ENCODE peak calls at places on chromosomes 12 and 14, in nine cellular contexts. T is mammary epithelial cell; K is esophagus squamous epithelium; J is uterus; Y is neural progenitor cell; O is IMR-90; S is stomach; G is OCI-LY7; M is CD4-positive, alpha-beta T cell. P is an unnamed sample.

GRCh38 chr14:55000381-55000780 is 26.5 kb downstream of the WDHD1 start:
- DNase-seq in J (no peak), M (no peak), K (no peak), S (no peak), Y (no peak), G (no peak), O (peak), T (no peak), P (no peak)

GRCh38 chr14:101475468-101476257 is 85.6 kb upstream of the DIO3 start:
- DNase-seq in M (no peak), Y (no peak), K (no peak), S (peak), T (peak), O (peak), J (peak), G (no peak), P (peak)

GRCh38 chr12:108861878-108862587 is 4.7 kb upstream of the SSH1 start:
- DNase-seq in M (no peak), S (no peak), G (peak), K (no peak), T (no peak), J (no peak), O (no peak), Y (no peak), P (no peak)

GRCh38 chr12:89968151-89968699 is 259.6 kb upstream of the ATP2B1 start:
- DNase-seq in J (no peak), K (no peak), Y (no peak), G (no peak), T (no peak), M (no peak), S (no peak), O (no peak), P (no peak)

GRCh38 chr12:73902270-73902669 is 635.4 kb upstream of the ATXN7L3B start:
- DNase-seq in Y (no peak), T (no peak), S (no peak), O (no peak), M (no peak), J (no peak), K (no peak), G (no peak), P (no peak)

GRCh38 chr12:89901319-89901718 is 192.7 kb upstream of the ATP2B1 start:
- DNase-seq in M (no peak), Y (peak), T (no peak), G (no peak), K (no peak), S (no peak), J (no peak), O (no peak), P (no peak)

GRCh38 chr12:97131220-97131981 is 224.3 kb downstream of the NEDD1 start:
- DNase-seq in O (no peak), K (no peak), S (no peak), M (no peak), T (no peak), Y (peak), G (no peak), J (no peak), P (no peak)

GRCh38 chr14:52863339-52863700 is 71.9 kb upstream of the GNPNAT1 start:
- DNase-seq in J (no peak), M (no peak), Y (no peak), O (peak), K (no peak), S (no peak), T (no peak), G (no peak), P (no peak)

GRCh38 chr14:76053576-76054369 is 68.2 kb downstream of the IFT43 start:
- DNase-seq in O (no peak), Y (no peak), G (no peak), T (no peak), S (no peak), J (no peak), K (no peak), M (no peak), P (no peak)

GRCh38 chr12:69240625-69240984 is 1.2 kb downstream of the CPSF6 start:
- DNase-seq in K (no peak), Y (peak), M (no peak), J (no peak), S (no peak), O (peak), G (peak), T (peak), P (no peak)

GRCh38 chr14:52111583-52111982 is 42.7 kb upstream of the NID2 start:
- DNase-seq in Y (no peak), T (peak), O (peak), G (no peak), K (no peak), J (no peak), S (no peak), M (no peak), P (no peak)

GRCh38 chr12:85029456-85029855 is 6.6 kb downstream of the TSPAN19 start:
- DNase-seq in T (peak), J (no peak), M (no peak), K (no peak), S (no peak), G (peak), O (peak), Y (peak), P (no peak)

GRCh38 chr14:75675265-75675960 is 14.4 kb downstream of the TTLL5 start:
- DNase-seq in G (peak), S (no peak), O (no peak), Y (peak), K (no peak), J (no peak), M (no peak), T (peak), P (no peak)

GRCh38 chr12:78759387-78759786 is 105.2 kb upstream of the SYT1 start:
- DNase-seq in Y (no peak), S (no peak), J (no peak), G (no peak), T (peak), O (peak), M (no peak), K (no peak), P (no peak)

GRCh38 chr12:48183091-48183875 is at the start of gene CCDC184:
- DNase-seq in O (peak), J (peak), Y (peak), G (peak), T (peak), S (peak), M (peak), K (no peak), P (peak)

GRCh38 chr12:11706509-11707331 is 57.2 kb downstream of the ETV6 start:
- DNase-seq in K (no peak), T (no peak), Y (no peak), O (peak), S (no peak), G (no peak), J (no peak), M (no peak), P (peak)

GRCh38 chr12:107600596-107601144 is 84.9 kb upstream of the PWP1 start:
- DNase-seq in G (no peak), O (no peak), K (no peak), M (no peak), J (no peak), Y (no peak), S (no peak), T (no peak), P (no peak)

GRCh38 chr14:22656945-22657711 is 13.0 kb upstream of the OR6J1 start:
- DNase-seq in K (no peak), M (no peak), G (no peak), S (no peak), J (no peak), Y (peak), O (peak), T (no peak), P (no peak)

GRCh38 chr12:449203-449602 is 10.5 kb upstream of the B4GALNT3 start:
- DNase-seq in T (no peak), S (no peak), M (no peak), K (no peak), G (no peak), J (no peak), O (no peak), Y (no peak), P (no peak)

GRCh38 chr12:124497039-124497438 is 70.4 kb downstream of the NCOR2 start:
- DNase-seq in O (peak), Y (no peak), K (no peak), T (peak), G (no peak), S (no peak), M (no peak), J (no peak), P (no peak)

GRCh38 chr14:54877703-54878021 is 25.0 kb downstream of the GCH1 start:
- DNase-seq in M (no peak), J (no peak), K (no peak), O (no peak), T (no peak), G (no peak), Y (peak), S (no peak), P (no peak)

GRCh38 chr12:66129934-66130266 is 650 bp downstream of the LLPH start:
- DNase-seq in O (no peak), Y (no peak), J (no peak), T (no peak), S (no peak), K (no peak), M (no peak), G (no peak), P (no peak)

GRCh38 chr12:58873496-58873895 is 46.8 kb downstream of the LRIG3 start:
- DNase-seq in G (no peak), M (no peak), K (no peak), Y (no peak), J (no peak), O (no peak), S (no peak), T (no peak), P (no peak)

GRCh38 chr14:37695836-37696235 is 100.4 kb downstream of the TTC6 start:
- DNase-seq in K (no peak), J (no peak), Y (no peak), T (no peak), M (no peak), G (no peak), S (no peak), O (peak), P (no peak)

GRCh38 chr12:106126441-106127288 is 12.1 kb downstream of the NUAK1 start:
- DNase-seq in M (no peak), O (peak), G (no peak), J (peak), T (peak), S (no peak), K (no peak), Y (no peak), P (no peak)

GRCh38 chr14:24277606-24278321 is 6.4 kb upstream of the RABGGTA start:
- DNase-seq in O (no peak), J (no peak), Y (no peak), S (no peak), T (no peak), G (no peak), M (no peak), K (no peak), P (no peak)

GRCh38 chr12:13431041-13431440 is 234.5 kb downstream of the EMP1 start:
- DNase-seq in K (no peak), G (no peak), J (no peak), M (no peak), O (no peak), S (no peak), T (no peak), Y (no peak), P (no peak)

GRCh38 chr12:15289192-15289591 is 33.1 kb upstream of the PTPRO start:
- DNase-seq in G (no peak), T (peak), K (no peak), Y (no peak), M (no peak), J (no peak), S (no peak), O (no peak), P (no peak)

GRCh38 chr12:18747960-18748359 is 10.0 kb downstream of the CAPZA3 start:
- DNase-seq in S (no peak), K (no peak), O (peak), T (peak), J (no peak), Y (no peak), M (no peak), G (no peak), P (no peak)

GRCh38 chr14:72916174-72916573 is 10.1 kb upstream of the DCAF4 start:
- DNase-seq in O (peak), S (no peak), M (no peak), Y (no peak), K (no peak), J (no peak), G (no peak), T (peak), P (no peak)
- H3K27ac ChIP-seq in O (no peak), S (no peak), M (no peak), Y (no peak), K (no peak), J (no peak), G (no peak), T (no peak), P (no peak)

GRCh38 chr12:82325540-82326336 is 32.4 kb downstream of the CCDC59 start:
- DNase-seq in G (no peak), K (no peak), O (no peak), Y (no peak), M (no peak), T (no peak), S (no peak), J (no peak), P (no peak)

GRCh38 chr12:82329508-82329907 is 28.7 kb downstream of the CCDC59 start:
- DNase-seq in O (no peak), J (no peak), S (no peak), K (no peak), M (no peak), T (no peak), Y (peak), G (no peak), P (no peak)

DNA sequence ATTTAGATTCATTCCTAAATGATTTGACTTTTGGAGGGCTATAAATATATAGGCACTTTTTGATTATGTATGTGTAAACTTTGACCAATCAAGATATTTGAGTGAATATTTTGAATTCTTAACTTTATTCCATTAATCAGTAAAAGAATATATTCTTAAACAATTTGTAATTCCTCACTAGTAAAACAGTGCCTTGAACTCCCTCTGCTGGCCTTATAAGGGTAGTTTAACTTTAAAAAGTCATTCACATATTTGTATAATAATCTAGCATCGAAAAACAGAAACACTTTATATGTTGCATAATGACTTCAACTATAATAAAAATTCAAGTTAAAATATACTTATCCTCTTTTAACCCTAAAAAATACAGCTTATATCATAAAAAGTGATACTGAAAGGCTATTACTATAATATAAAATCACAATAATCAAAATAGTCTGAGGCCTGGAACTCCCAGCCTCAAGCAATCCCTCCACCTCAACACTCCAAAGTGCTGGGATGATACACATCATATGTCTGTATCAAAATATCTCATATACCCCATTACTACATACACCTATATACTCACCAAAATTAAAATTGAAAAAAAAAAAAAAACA is 31.2 kb downstream of the CCDC59 start:
- DNase-seq in T (peak), O (peak), M (no peak), Y (peak), J (no peak), K (no peak), S (no peak), G (peak), P (no peak)
- TF ChIP-seq CTCF in T (peak), O (peak), M (peak), Y (peak), J (peak), K (no peak), S (no peak), G (peak), P (peak)

GRCh38 chr12:123092866-123093265 is 58.0 kb downstream of the PITPNM2 start:
- DNase-seq in K (no peak), G (no peak), S (no peak), J (no peak), M (no peak), Y (no peak), O (no peak), T (peak), P (no peak)

GRCh38 chr12:123095074-123095694 is 55.7 kb downstream of the PITPNM2 start:
- DNase-seq in J (no peak), G (no peak), Y (no peak), T (no peak), S (no peak), M (no peak), K (no peak), O (no peak), P (no peak)

GRCh38 chr12:123096159-123096558 is 54.7 kb downstream of the PITPNM2 start:
- DNase-seq in Y (no peak), G (no peak), S (no peak), K (no peak), J (no peak), M (no peak), T (no peak), O (no peak), P (no peak)

GRCh38 chr12:123091756-123092155 is 59.1 kb downstream of the PITPNM2 start:
- DNase-seq in T (no peak), O (no peak), G (no peak), J (no peak), Y (no peak), K (no peak), M (no peak), S (no peak), P (no peak)

GRCh38 chr12:123094349-123095073 is 56.4 kb downstream of the PITPNM2 start:
- DNase-seq in T (peak), K (no peak), S (peak), M (no peak), G (no peak), Y (no peak), O (peak), J (peak), P (peak)
- H3K27ac ChIP-seq in T (no peak), K (peak), S (peak), M (no peak), G (no peak), Y (no peak), O (peak), J (peak), P (no peak)

DNA sequence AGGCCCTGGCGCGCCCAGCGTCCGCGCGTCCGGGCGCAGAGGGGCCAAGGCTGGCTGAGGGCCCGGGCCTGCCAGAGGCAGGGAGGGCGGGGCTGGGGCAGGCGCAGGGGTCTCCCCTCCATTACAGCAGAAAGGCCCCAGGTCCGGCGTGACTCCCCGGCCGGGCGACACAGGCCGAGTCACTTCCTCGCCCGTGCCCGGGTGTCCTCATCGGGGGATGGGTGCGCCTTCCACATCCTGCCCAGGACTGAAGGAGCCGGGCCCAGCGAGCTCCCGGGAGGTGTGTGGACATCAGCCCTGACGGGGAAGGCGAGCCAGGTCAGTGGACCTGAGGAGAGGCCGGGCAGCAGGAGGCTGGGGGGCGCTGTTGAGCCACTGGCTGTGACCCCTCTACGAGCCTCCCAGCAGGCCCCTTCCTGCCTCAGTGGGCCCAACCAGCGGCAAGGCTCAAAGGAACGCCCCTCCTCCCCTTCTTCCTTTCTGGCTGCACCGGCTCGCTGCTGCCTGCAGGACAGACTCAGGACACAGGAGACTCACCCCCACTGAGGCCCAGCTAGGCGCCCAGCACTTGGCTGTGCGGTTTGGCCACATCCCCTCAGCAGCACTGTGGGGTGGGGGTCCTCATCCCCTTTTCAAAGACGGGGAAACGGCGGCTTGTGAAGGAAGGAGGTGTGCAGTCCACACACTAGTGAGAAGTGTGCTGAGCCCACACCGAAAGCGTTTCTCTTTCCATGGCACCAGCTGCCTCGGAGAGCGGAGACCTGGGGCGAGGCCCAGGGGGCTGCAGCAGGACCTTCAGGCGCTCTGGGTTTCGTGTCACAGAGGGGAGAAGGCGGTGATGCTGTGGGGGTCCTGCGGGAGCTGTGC is 606 bp downstream of the TNFAIP2 start:
- DNase-seq in T (no peak), G (no peak), M (no peak), K (no peak), J (peak), Y (peak), O (no peak), S (peak), P (no peak)
- TF ChIP-seq CTCF in T (no peak), G (peak), M (no peak), K (no peak), J (peak), Y (peak), O (peak), S (peak), P (no peak)

DNA sequence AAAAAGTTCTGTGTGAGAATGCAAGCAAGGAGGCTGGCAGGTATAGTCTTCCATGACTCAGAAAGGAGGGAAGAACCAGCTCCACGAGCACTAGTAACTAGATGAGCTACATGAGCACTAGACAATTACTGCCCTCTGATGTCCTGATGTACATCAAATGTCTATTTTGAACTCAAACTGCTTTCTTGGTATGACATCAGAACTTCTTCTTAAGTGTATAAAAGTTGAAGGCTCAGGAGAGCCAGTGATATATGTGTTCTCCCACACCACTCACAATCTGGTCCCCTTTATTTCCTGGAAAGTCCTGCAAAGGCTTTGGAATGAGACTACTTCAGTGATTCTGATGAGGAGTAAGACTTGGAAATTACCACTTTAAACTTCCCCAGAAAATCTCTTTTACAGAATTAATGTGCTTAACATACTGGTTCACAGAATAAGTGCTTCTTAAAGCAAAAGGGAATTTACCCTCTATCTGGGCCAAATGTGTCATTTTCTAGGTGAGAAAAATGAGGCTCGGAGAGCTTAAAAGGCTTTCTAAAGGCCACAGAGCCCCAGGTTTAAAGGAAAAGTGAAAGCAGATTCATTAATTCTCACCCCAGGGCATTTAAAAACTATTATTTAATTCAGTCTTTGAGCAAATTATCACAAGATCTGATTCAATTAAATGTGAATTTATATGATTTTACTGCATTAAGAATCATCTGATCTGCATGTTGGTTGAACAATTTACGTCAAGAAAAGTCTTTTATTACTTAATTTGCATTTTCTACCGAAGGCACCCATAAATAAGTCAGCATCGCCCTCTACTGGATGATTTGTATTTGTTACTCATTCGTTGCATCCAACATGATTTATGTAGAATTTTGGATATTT is 18.8 kb upstream of the DHRS7 start:
- DNase-seq in K (no peak), M (peak), J (peak), T (peak), Y (peak), G (peak), O (peak), S (no peak), P (no peak)
- H3K27ac ChIP-seq in K (peak), M (no peak), J (peak), T (peak), Y (no peak), G (peak), O (no peak), S (peak), P (no peak)

DNA sequence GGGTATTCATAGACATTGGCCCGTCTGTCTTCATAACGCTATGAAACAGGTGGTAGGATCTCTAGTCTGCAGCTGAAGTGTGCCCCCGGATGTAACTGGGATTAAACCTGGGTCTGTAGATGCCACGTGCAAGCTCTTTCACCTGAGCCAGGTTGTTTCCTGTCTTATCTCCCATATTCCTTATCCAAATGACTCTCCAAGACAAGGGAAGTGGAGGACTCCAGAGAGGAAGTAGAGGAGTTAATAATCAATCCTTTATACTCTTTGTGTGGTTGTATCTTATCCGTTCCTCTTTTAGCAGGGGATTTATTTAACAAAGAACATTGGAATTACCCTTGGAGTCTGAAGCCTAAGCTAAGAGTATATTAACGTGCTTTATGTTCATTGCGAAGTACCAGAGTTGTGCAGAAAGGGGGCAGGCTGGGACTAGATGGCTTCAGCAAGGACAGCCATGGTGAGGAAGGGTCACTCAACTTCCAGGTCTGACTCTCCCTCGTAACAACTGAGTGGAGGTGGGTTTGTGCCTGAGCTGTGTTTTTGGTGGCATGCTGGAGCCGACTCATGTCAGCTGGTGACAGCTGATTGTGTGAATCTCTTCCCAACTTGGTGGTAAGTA is 82.9 kb downstream of the RIN3 start:
- DNase-seq in J (no peak), Y (peak), G (no peak), O (no peak), T (no peak), M (no peak), S (no peak), K (no peak), P (no peak)
- TF ChIP-seq CTCF in J (no peak), Y (peak), G (no peak), O (no peak), T (no peak), M (no peak), S (no peak), K (no peak), P (no peak)

P was measured in body of pancreas.